ENCODE peak calls at places on chromosome 13, in six cellular contexts. One of them, this sample, is unnamed.

GRCh38 chr13:48231948-48232347 is 1.1 kb upstream of the ITM2B start:
- DNase-seq in EL: no peak
- DNase-seq in stimulated activated CD4-positive, alpha-beta T cell treated with anti-CD3 and anti-CD28 coated beads, TNF-alpha, amount 100 ng/mL, for 24 hours: no peak
- DNase-seq in LoVo: no peak
- DNase-seq in retina: no peak
- DNase-seq in CD8-positive, alpha-beta T cell: no peak
- DNase-seq in this sample: no peak

GRCh38 chr13:75512253-75512652 is 25.4 kb downstream of the COMMD6 start:
- DNase-seq in EL: no peak
- DNase-seq in stimulated activated CD4-positive, alpha-beta T cell treated with anti-CD3 and anti-CD28 coated beads, TNF-alpha, amount 100 ng/mL, for 24 hours: no peak
- DNase-seq in LoVo: no peak
- DNase-seq in retina: no peak
- DNase-seq in CD8-positive, alpha-beta T cell: no peak
- DNase-seq in this sample: no peak

GRCh38 chr13:65605386-65605785 is 1624.8 kb downstream of the PCDH9 start:
- DNase-seq in EL: no peak
- DNase-seq in stimulated activated CD4-positive, alpha-beta T cell treated with anti-CD3 and anti-CD28 coated beads, TNF-alpha, amount 100 ng/mL, for 24 hours: no peak
- DNase-seq in LoVo: no peak
- DNase-seq in retina: no peak
- DNase-seq in CD8-positive, alpha-beta T cell: no peak
- DNase-seq in this sample: no peak

GRCh38 chr13:36736119-36736726 is 62.4 kb downstream of the SERTM1 start:
- DNase-seq in EL: peak; percentile 46
- DNase-seq in stimulated activated CD4-positive, alpha-beta T cell treated with anti-CD3 and anti-CD28 coated beads, TNF-alpha, amount 100 ng/mL, for 24 hours: peak; percentile 9
- DNase-seq in LoVo: peak; percentile 52
- DNase-seq in retina: peak; percentile 46
- DNase-seq in CD8-positive, alpha-beta T cell: no peak
- DNase-seq in this sample: peak; percentile 42

GRCh38 chr13:59690857-59691500 is 472.7 kb downstream of the DIAPH3 start:
- DNase-seq in EL: peak; percentile 40
- DNase-seq in stimulated activated CD4-positive, alpha-beta T cell treated with anti-CD3 and anti-CD28 coated beads, TNF-alpha, amount 100 ng/mL, for 24 hours: no peak
- DNase-seq in LoVo: no peak
- DNase-seq in retina: no peak
- DNase-seq in CD8-positive, alpha-beta T cell: no peak
- DNase-seq in this sample: no peak

GRCh38 chr13:27309967-27310598 is 39.5 kb downstream of the RASL11A start:
- DNase-seq in EL: peak; percentile 40
- DNase-seq in stimulated activated CD4-positive, alpha-beta T cell treated with anti-CD3 and anti-CD28 coated beads, TNF-alpha, amount 100 ng/mL, for 24 hours: no peak
- DNase-seq in LoVo: peak; percentile 74
- DNase-seq in retina: no peak
- DNase-seq in CD8-positive, alpha-beta T cell: no peak
- DNase-seq in this sample: no peak

GRCh38 chr13:60759499-60759898 is 362.5 kb downstream of the TDRD3 start:
- DNase-seq in EL: no peak
- DNase-seq in stimulated activated CD4-positive, alpha-beta T cell treated with anti-CD3 and anti-CD28 coated beads, TNF-alpha, amount 100 ng/mL, for 24 hours: no peak
- DNase-seq in LoVo: peak; percentile 17
- DNase-seq in retina: peak; percentile 23
- DNase-seq in CD8-positive, alpha-beta T cell: no peak
- DNase-seq in this sample: peak; percentile 79

GRCh38 chr13:75607447-75607846 is 28.7 kb upstream of the LMO7 start:
- DNase-seq in EL: no peak
- DNase-seq in stimulated activated CD4-positive, alpha-beta T cell treated with anti-CD3 and anti-CD28 coated beads, TNF-alpha, amount 100 ng/mL, for 24 hours: no peak
- DNase-seq in LoVo: peak; percentile 29
- DNase-seq in retina: no peak
- DNase-seq in CD8-positive, alpha-beta T cell: no peak
- DNase-seq in this sample: no peak

GRCh38 chr13:106367361-106367781 is 168.1 kb downstream of the EFNB2 start:
- DNase-seq in EL: no peak
- DNase-seq in stimulated activated CD4-positive, alpha-beta T cell treated with anti-CD3 and anti-CD28 coated beads, TNF-alpha, amount 100 ng/mL, for 24 hours: no peak
- DNase-seq in LoVo: no peak
- DNase-seq in retina: no peak
- DNase-seq in CD8-positive, alpha-beta T cell: no peak
- DNase-seq in this sample: no peak

GRCh38 chr13:110653851-110654250 is 38.5 kb downstream of the NAXD start:
- DNase-seq in EL: no peak
- DNase-seq in stimulated activated CD4-positive, alpha-beta T cell treated with anti-CD3 and anti-CD28 coated beads, TNF-alpha, amount 100 ng/mL, for 24 hours: no peak
- DNase-seq in LoVo: no peak
- DNase-seq in retina: no peak
- DNase-seq in CD8-positive, alpha-beta T cell: no peak
- DNase-seq in this sample: no peak